ENCODE peak calls at places on chromosome 1, in four cellular contexts. One of them, this sample, is unnamed.

GRCh38 chr1:155012052-155012546 is 9.5 kb downstream of the ZBTB7B start:
- DNase-seq in H9: peak; percentile 98
- DNase-seq in mesendoderm: peak; percentile 94
- DNase-seq in IMR-90: no peak
- DNase-seq in this sample: peak; percentile 80

GRCh38 chr1:64292399-64292798 is 89.0 kb downstream of the UBE2U start:
- DNase-seq in H9: no peak
- DNase-seq in IMR-90: no peak
- DNase-seq in mesendoderm: no peak
- DNase-seq in this sample: no peak

GRCh38 chr1:223515416-223515815 is 122.2 kb downstream of the CCDC185 start:
- DNase-seq in IMR-90: no peak
- DNase-seq in H9: no peak
- DNase-seq in mesendoderm: no peak
- DNase-seq in this sample: no peak

GRCh38 chr1:77562596-77563154 is 119.8 kb downstream of the ZZZ3 start:
- DNase-seq in H9: no peak
- DNase-seq in mesendoderm: no peak
- DNase-seq in IMR-90: no peak
- DNase-seq in this sample: no peak

GRCh38 chr1:94048413-94049164 is 72.4 kb downstream of the ABCA4 start:
- DNase-seq in IMR-90: no peak
- DNase-seq in mesendoderm: peak; percentile 50
- DNase-seq in H9: peak; percentile 62
- DNase-seq in this sample: no peak

GRCh38 chr1:61253059-61253735 is 170.8 kb downstream of the NFIA start:
- DNase-seq in mesendoderm: no peak
- DNase-seq in H9: no peak
- DNase-seq in IMR-90: peak; percentile 17
- DNase-seq in this sample: no peak

GRCh38 chr1:7885513-7886298 is 32.8 kb upstream of the UTS2 start:
- DNase-seq in H9: peak; percentile 100
- DNase-seq in IMR-90: no peak
- DNase-seq in mesendoderm: peak; percentile 93
- DNase-seq in this sample: peak; percentile 100

GRCh38 chr1:19762175-19762779 is 37.4 kb downstream of the TMCO4 start:
- DNase-seq in IMR-90: peak; percentile 23
- DNase-seq in mesendoderm: peak; percentile 46
- DNase-seq in H9: peak; percentile 61
- DNase-seq in this sample: peak; percentile 84

GRCh38 chr1:226884116-226884515 is 13.7 kb downstream of the PSEN2 start:
- DNase-seq in mesendoderm: no peak
- DNase-seq in H9: no peak
- DNase-seq in IMR-90: peak; percentile 7
- DNase-seq in this sample: no peak

GRCh38 chr1:65020774-65021173 is 54.4 kb upstream of the JAK1 start:
- DNase-seq in mesendoderm: peak; percentile 51
- DNase-seq in H9: no peak
- DNase-seq in IMR-90: peak; percentile 5
- DNase-seq in this sample: no peak

GRCh38 chr1:74356493-74356892 is 121.3 kb downstream of the TNNI3K start:
- DNase-seq in H9: no peak
- DNase-seq in IMR-90: peak; percentile 62
- DNase-seq in mesendoderm: no peak
- DNase-seq in this sample: no peak

GRCh38 chr1:52752427-52752826 is 26.2 kb downstream of the ZYG11B start:
- DNase-seq in H9: no peak
- DNase-seq in IMR-90: peak; percentile 35
- DNase-seq in mesendoderm: no peak
- DNase-seq in this sample: no peak

GRCh38 chr1:88774151-88774556 is 90.1 kb downstream of the PKN2 start:
- DNase-seq in IMR-90: no peak
- DNase-seq in mesendoderm: peak; percentile 92
- DNase-seq in H9: peak; percentile 69
- DNase-seq in this sample: peak; percentile 53

GRCh38 chr1:179953974-179954493 is 576 bp upstream of the CEP350 start:
- DNase-seq in H9: no peak
- DNase-seq in mesendoderm: no peak
- DNase-seq in IMR-90: peak; percentile 51
- DNase-seq in this sample: no peak

GRCh38 chr1:73106931-73107330 is 824.6 kb upstream of the NEGR1 start:
- DNase-seq in IMR-90: no peak
- DNase-seq in H9: no peak
- DNase-seq in mesendoderm: no peak
- DNase-seq in this sample: no peak

GRCh38 chr1:229913491-229913890 is 153.5 kb upstream of the GALNT2 start:
- DNase-seq in IMR-90: no peak
- DNase-seq in H9: no peak
- DNase-seq in mesendoderm: no peak
- DNase-seq in this sample: no peak

GRCh38 chr1:61277129-61277801 is 194.9 kb downstream of the NFIA start:
- DNase-seq in mesendoderm: no peak
- DNase-seq in IMR-90: no peak
- DNase-seq in H9: no peak
- DNase-seq in this sample: no peak

GRCh38 chr1:97138515-97139032 is 417.0 kb downstream of the PTBP2 start:
- DNase-seq in H9: no peak
- DNase-seq in IMR-90: no peak
- DNase-seq in mesendoderm: no peak
- DNase-seq in this sample: no peak
- H4K5ac ChIP-seq in H9: no peak overlapping the region
- H4K5ac ChIP-seq in IMR-90: peak overlapping the region; percentile 36
- H4K5ac ChIP-seq in mesendoderm: no peak overlapping the region
- H4K5ac ChIP-seq in this sample: no peak overlapping the region

DNA sequence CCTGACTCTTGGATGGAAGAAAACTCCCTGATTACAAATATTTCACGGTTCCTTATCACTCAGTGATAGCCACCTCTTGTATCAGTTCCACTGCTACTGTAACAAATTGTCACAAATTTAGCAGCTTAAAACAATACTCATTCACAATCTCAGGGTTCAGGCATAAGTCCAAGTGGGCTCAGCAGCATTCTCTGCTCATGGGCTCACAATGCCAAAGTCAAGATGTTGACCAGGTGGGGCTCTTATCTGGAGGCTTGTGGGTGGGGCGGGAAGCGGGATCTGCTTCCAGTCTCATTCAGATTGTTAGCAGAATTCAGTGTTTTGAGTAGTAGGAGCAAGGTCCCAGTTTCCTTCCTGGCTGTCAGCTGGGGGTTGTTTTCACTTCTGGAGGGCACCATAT is 137.3 kb upstream of the FAM78B start:
- DNase-seq in H9: no peak
- DNase-seq in IMR-90: no peak
- DNase-seq in mesendoderm: peak; percentile 83
- DNase-seq in this sample: no peak
- H4K5ac ChIP-seq in H9: no peak overlapping the region
- H4K5ac ChIP-seq in IMR-90: no peak overlapping the region
- H4K5ac ChIP-seq in mesendoderm: no peak overlapping the region
- H4K5ac ChIP-seq in this sample: no peak overlapping the region

DNA sequence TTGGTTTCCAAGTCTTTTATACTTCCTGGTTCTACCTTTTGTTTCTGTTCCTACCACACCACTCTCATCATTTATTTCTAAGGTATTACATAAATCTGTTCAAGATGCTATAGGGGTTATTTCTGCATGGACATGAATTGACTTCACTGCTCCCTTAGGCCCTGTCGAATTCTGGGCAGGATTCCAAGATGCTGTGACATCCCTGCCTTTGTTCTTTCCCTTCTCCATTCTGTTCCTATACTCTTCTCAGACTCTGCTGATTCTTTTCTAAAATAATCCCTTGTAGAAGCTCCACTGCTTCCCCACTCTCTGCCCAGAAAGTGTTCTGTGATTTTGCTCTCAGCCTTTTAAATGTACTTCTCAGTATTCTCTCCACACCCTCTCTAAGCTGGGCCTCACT is 99.2 kb downstream of the PHTF1 start:
- DNase-seq in IMR-90: no peak
- DNase-seq in mesendoderm: no peak
- DNase-seq in H9: no peak
- DNase-seq in this sample: no peak
- H4K5ac ChIP-seq in IMR-90: no peak overlapping the region
- H4K5ac ChIP-seq in mesendoderm: no peak overlapping the region
- H4K5ac ChIP-seq in H9: no peak overlapping the region
- H4K5ac ChIP-seq in this sample: no peak overlapping the region

DNA sequence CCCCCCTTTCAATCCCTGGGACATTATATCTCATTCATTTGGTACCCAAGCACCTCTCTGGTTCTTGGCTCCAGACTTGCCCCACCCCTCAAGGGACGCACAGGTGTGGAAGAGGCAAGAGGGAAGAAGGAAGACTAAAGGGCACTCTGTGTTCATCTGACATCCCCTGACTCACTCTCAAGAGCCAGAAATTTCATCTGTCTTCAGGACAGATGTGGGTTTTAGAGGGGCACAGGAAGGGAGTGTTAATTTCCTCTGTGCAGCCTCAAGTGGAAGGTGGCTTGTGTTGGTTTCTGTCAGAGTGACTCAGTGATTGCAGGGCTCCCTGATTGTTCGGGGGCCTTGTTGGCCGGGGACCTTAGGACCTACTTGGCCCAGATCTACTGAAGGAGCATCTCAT is 2.4 kb downstream of the C2CD4D start:
- DNase-seq in IMR-90: no peak
- DNase-seq in H9: no peak
- DNase-seq in mesendoderm: no peak
- DNase-seq in this sample: no peak
- H4K5ac ChIP-seq in IMR-90: no peak overlapping the region
- H4K5ac ChIP-seq in H9: no peak overlapping the region
- H4K5ac ChIP-seq in mesendoderm: no peak overlapping the region
- H4K5ac ChIP-seq in this sample: no peak overlapping the region

GRCh38 chr1:203726417-203726867 is 38.5 kb upstream of the LAX1 start:
- DNase-seq in H9: no peak
- DNase-seq in IMR-90: no peak
- DNase-seq in mesendoderm: no peak
- DNase-seq in this sample: no peak
- H4K5ac ChIP-seq in H9: no peak overlapping the region
- H4K5ac ChIP-seq in IMR-90: no peak overlapping the region
- H4K5ac ChIP-seq in mesendoderm: no peak overlapping the region
- H4K5ac ChIP-seq in this sample: no peak overlapping the region

GRCh38 chr1:15008783-15009709 is 144.5 kb upstream of the TMEM51 start:
- DNase-seq in H9: no peak
- DNase-seq in mesendoderm: no peak
- DNase-seq in IMR-90: peak; percentile 64
- DNase-seq in this sample: no peak
- H4K5ac ChIP-seq in H9: no peak overlapping the region
- H4K5ac ChIP-seq in mesendoderm: no peak overlapping the region
- H4K5ac ChIP-seq in IMR-90: peak overlapping the region; percentile 41
- H4K5ac ChIP-seq in this sample: no peak overlapping the region

GRCh38 chr1:151814971-151815545 is 9.8 kb upstream of the LINGO4 start:
- DNase-seq in mesendoderm: no peak
- DNase-seq in IMR-90: no peak
- DNase-seq in H9: no peak
- DNase-seq in this sample: no peak
- H4K5ac ChIP-seq in mesendoderm: no peak overlapping the region
- H4K5ac ChIP-seq in IMR-90: no peak overlapping the region
- H4K5ac ChIP-seq in H9: no peak overlapping the region
- H4K5ac ChIP-seq in this sample: no peak overlapping the region